ENCODE peak calls at places on chromosomes 2 and 18, in five cellular contexts. C is cardiac muscle cell, B is lower lobe of right lung, P is kidney, G is dorsolateral prefrontal cortex. K is an unnamed sample.

GRCh38 chr2:85727798-85728197 is 26.0 kb upstream of the ATOH8 start:
- DNase-seq in P (no peak), G (no peak), C (no peak), B (peak), K (no peak)

GRCh38 chr2:238378230-238379095 is 48.3 kb upstream of the ASB1 start:
- DNase-seq in G (no peak), C (no peak), B (no peak), P (no peak), K (no peak)

GRCh38 chr2:162011718-162012564 is 62.1 kb downstream of the DPP4 start:
- DNase-seq in P (no peak), C (no peak), G (no peak), B (no peak), K (no peak)

GRCh38 chr2:121689356-121689755 is 40.1 kb upstream of the CLASP1 start:
- DNase-seq in G (no peak), B (no peak), P (no peak), C (peak), K (no peak)

GRCh38 chr2:143577489-143577888 is 448.3 kb downstream of the ARHGAP15 start:
- DNase-seq in G (no peak), C (no peak), B (no peak), P (no peak), K (no peak)

GRCh38 chr2:43402002-43402401 is 175.6 kb upstream of the ZFP36L2 start:
- DNase-seq in P (no peak), C (no peak), B (no peak), G (no peak), K (no peak)

GRCh38 chr2:118810766-118811165 is 36.7 kb downstream of the EN1 start:
- DNase-seq in C (no peak), B (no peak), P (no peak), G (no peak), K (no peak)

GRCh38 chr2:219720956-219721355 is 93.5 kb downstream of the SLC4A3 start:
- DNase-seq in B (no peak), C (no peak), G (no peak), P (no peak), K (no peak)

GRCh38 chr2:239443102-239443620 is 42.3 kb upstream of the HDAC4 start:
- DNase-seq in B (no peak), C (no peak), P (peak), G (no peak), K (no peak)

GRCh38 chr18:67318651-67319050 is 197.9 kb downstream of the DSEL start:
- DNase-seq in G (no peak), P (no peak), B (no peak), C (no peak), K (no peak)

GRCh38 chr2:31235504-31235902 is 1.6 kb downstream of the EHD3 start:
- DNase-seq in P (no peak), G (no peak), B (no peak), C (no peak), K (no peak)

GRCh38 chr18:57585421-57585820 is 1.1 kb downstream of the FECH start:
- DNase-seq in P (no peak), C (no peak), G (no peak), B (no peak), K (no peak)

GRCh38 chr2:175880-176800 is 87.7 kb downstream of the SH3YL1 start:
- DNase-seq in G (no peak), C (no peak), B (no peak), P (no peak), K (no peak)

GRCh38 chr18:8229040-8229439 is 380.2 kb upstream of the RAB12 start:
- DNase-seq in B (no peak), P (no peak), C (no peak), G (no peak), K (no peak)

GRCh38 chr18:14922965-14923565 is 175.1 kb downstream of the ANKRD30B start:
- DNase-seq in P (no peak), B (no peak), C (no peak), G (no peak), K (no peak)

GRCh38 chr18:33959609-33960008 is 265.1 kb downstream of the NOL4 start:
- DNase-seq in C (no peak), G (no peak), B (no peak), P (no peak), K (no peak)

GRCh38 chr2:9637330-9637729 is 6.5 kb upstream of the YWHAQ start:
- DNase-seq in G (peak), B (no peak), C (no peak), P (no peak), K (no peak)

GRCh38 chr2:229728360-229728759 is 14.0 kb upstream of the DNER start:
- DNase-seq in G (no peak), P (no peak), B (no peak), C (no peak), K (no peak)

GRCh38 chr2:45904931-45905642 is 253.6 kb downstream of the PRKCE start:
- DNase-seq in G (no peak), B (no peak), C (no peak), P (no peak), K (no peak)

GRCh38 chr2:1854747-1855146 is 110.4 kb upstream of the PXDN start:
- DNase-seq in P (no peak), G (peak), B (no peak), C (peak), K (no peak)

GRCh38 chr2:85187069-85187468 is 53.9 kb downstream of the TCF7L1 start:
- DNase-seq in B (no peak), C (no peak), P (no peak), G (no peak), K (no peak)

GRCh38 chr2:238646803-238647202 is 201.1 kb upstream of the TWIST2 start:
- DNase-seq in C (no peak), P (no peak), G (no peak), B (no peak), K (no peak)

GRCh38 chr2:210558708-210559107 is 2.3 kb downstream of the CPS1 start:
- DNase-seq in G (no peak), C (peak), B (no peak), P (no peak), K (no peak)

GRCh38 chr2:9998916-9999654 is 44.3 kb upstream of the KLF11 start:
- DNase-seq in G (no peak), C (no peak), B (no peak), P (no peak), K (peak)

GRCh38 chr18:34631071-34631470 is 79.0 kb upstream of the DTNA start:
- DNase-seq in P (no peak), C (no peak), G (no peak), B (no peak), K (no peak)

GRCh38 chr2:231713738-231714638 is 5.7 kb downstream of the PTMA start:
- DNase-seq in G (peak), P (peak), C (peak), B (peak), K (no peak)

GRCh38 chr2:101704046-101704466 is 6.5 kb downstream of the MAP4K4 start:
- DNase-seq in P (no peak), G (no peak), B (no peak), C (no peak), K (no peak)

GRCh38 chr2:43399515-43400245 is 173.3 kb upstream of the ZFP36L2 start:
- DNase-seq in B (no peak), P (no peak), C (no peak), G (no peak), K (no peak)

GRCh38 chr2:79082987-79083386 is 4.8 kb downstream of the REG1B start:
- DNase-seq in C (peak), P (no peak), B (no peak), G (no peak), K (no peak)

GRCh38 chr2:174024524-174025270 is 59.5 kb upstream of the SP3 start:
- DNase-seq in G (no peak), C (peak), P (peak), B (peak), K (no peak)

GRCh38 chr2:172431428-172431827 is 4.0 kb downstream of the ITGA6 start:
- DNase-seq in P (no peak), G (peak), C (no peak), B (peak), K (no peak)

GRCh38 chr18:33231474-33232317 is 208.8 kb downstream of the CCDC178 start:
- DNase-seq in P (peak), C (peak), B (no peak), G (peak), K (no peak)

GRCh38 chr2:237901932-237902846 is 42.8 kb downstream of the RAMP1 start:
- DNase-seq in B (peak), G (no peak), C (no peak), P (no peak), K (peak)

GRCh38 chr2:187150667-187151066 is 297.4 kb downstream of the CALCRL start:
- DNase-seq in P (no peak), C (no peak), G (no peak), B (no peak), K (no peak)

GRCh38 chr18:34697233-34697632 is 12.9 kb upstream of the DTNA start:
- DNase-seq in B (no peak), G (no peak), C (no peak), P (no peak), K (no peak)

DNA sequence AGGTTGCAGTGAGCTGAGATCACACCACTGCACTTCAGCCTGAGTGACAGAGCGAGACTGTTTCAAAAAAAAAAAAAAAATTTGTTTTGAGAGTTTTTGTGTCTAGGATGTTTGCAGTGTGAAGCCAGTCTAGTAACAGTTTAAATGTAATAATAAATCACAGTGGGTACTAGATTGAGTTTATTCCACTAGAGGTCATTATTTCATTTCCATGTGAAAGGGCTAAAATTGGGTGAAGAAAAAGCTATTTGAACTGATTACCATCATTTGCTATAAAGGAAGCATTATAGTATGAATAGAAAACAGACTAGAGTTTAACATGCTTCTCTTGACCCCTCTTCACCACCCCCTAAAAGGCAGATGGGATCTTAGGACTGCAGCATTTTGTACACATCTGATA is 20.3 kb downstream of the SNRPD1 start:
- DNase-seq in G (no peak), B (no peak), P (no peak), C (no peak), K (no peak)
- TF ChIP-seq CTCF in G (peak), B (no peak), P (no peak), C (peak), K (peak)

GRCh38 chr2:74958277-74959105 is at the start of gene POLE4:
- DNase-seq in B (peak), P (peak), G (peak), C (peak), K (peak)
- TF ChIP-seq CTCF in B (peak), P (no peak), G (peak), C (no peak), K (peak)

GRCh38 chr18:78573773-78574172 is 405.8 kb upstream of the SALL3 start:
- DNase-seq in C (no peak), G (no peak), P (no peak), B (no peak), K (no peak)

GRCh38 chr18:78579449-78579848 is 400.2 kb upstream of the SALL3 start:
- DNase-seq in G (no peak), B (no peak), C (no peak), P (no peak), K (no peak)

GRCh38 chr18:78579854-78580577 is 399.6 kb upstream of the SALL3 start:
- DNase-seq in G (no peak), P (no peak), B (no peak), C (no peak), K (no peak)

GRCh38 chr18:78580835-78581339 is 398.7 kb upstream of the SALL3 start:
- DNase-seq in G (no peak), B (no peak), P (no peak), C (no peak), K (no peak)

DNA sequence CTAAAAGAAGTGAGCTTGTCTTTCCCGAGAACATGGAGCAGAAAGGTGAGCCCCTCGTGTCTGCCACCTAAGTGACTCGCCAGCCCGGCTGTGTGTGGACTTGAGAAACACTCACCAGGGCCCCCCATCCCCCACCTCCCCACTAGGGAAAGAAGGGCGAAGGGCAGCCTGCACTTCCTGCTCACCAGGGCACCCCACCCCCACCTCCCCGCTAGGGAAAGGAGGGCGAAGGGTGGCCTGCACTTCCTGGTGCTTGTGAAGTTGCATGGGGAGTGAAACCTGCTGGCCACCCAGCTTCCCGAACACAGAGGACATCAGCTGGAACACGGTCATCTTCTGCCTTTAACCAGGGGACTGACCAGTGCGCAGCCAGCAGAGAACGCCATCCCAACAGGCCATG is 402.7 kb upstream of the SALL3 start:
- DNase-seq in G (no peak), C (no peak), B (no peak), P (no peak), K (no peak)
- TF ChIP-seq CTCF in G (no peak), C (no peak), B (no peak), P (no peak), K (no peak)

GRCh38 chr2:63301481-63301880 is 250.9 kb downstream of the OTX1 start:
- DNase-seq in C (no peak), G (no peak), P (no peak), B (no peak), K (no peak)

GRCh38 chr2:63300835-63301234 is 250.2 kb downstream of the OTX1 start:
- DNase-seq in P (no peak), B (no peak), C (no peak), G (no peak), K (no peak)
- TF ChIP-seq CTCF in P (no peak), B (no peak), C (no peak), G (no peak), K (peak)

DNA sequence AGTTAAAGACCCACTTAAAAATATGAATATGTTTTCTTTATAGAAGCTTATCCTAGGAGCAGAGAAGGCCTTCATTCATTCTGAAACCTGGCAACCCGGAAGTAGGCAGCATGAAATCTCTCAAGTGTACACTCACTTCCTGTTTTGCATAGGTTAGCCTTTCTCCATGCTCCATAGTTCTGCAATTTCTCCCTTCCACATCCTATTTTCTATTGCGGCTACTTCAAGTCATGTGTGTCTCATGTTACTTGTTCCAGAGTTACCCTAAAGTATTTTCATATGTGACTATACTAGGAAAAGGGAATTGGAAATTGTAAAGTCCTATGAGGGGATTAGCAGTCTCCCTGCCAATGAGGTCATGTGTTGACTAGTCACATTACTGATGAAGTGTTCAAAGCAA is 320.6 kb downstream of the NCKAP5 start:
- DNase-seq in C (no peak), P (no peak), G (no peak), B (no peak), K (no peak)
- TF ChIP-seq CTCF in C (no peak), P (no peak), G (no peak), B (no peak), K (no peak)

GRCh38 chr18:51028201-51028805 is 1.7 kb upstream of the SMAD4 start:
- DNase-seq in P (no peak), C (no peak), B (no peak), G (no peak), K (no peak)
- TF ChIP-seq CTCF in P (no peak), C (no peak), B (no peak), G (no peak), K (no peak)

GRCh38 chr2:96895032-96895708 is 25.3 kb upstream of the SEMA4C start:
- DNase-seq in P (no peak), B (no peak), C (no peak), G (no peak), K (no peak)

GRCh38 chr2:96893289-96894150 is 23.6 kb upstream of the SEMA4C start:
- DNase-seq in G (no peak), B (no peak), P (no peak), C (no peak), K (no peak)

GRCh38 chr2:96891591-96892333 is 21.9 kb upstream of the SEMA4C start:
- DNase-seq in P (peak), C (peak), B (peak), G (no peak), K (no peak)

GRCh38 chr2:96895709-96896651 is 26.1 kb upstream of the SEMA4C start:
- DNase-seq in C (no peak), P (peak), B (no peak), G (no peak), K (no peak)

DNA sequence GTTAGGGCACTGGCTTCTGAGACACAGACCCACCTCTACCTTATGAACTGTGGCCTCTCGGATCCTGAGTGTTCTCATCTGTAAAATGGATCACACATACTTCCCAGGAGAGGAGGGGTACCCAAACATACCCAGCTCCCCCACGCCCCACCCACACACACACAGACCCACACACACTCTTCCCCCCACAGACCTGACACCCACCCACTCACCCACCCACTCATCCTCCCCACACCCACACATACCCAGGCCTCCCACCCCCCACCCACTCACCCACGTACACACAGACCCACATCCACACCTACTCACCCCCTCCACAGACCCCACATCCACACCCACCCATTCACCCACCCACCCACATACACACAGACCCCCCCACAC is 24.3 kb upstream of the SEMA4C start:
- DNase-seq in C (no peak), P (no peak), G (no peak), B (no peak), K (no peak)
- TF ChIP-seq CTCF in C (no peak), P (no peak), G (no peak), B (no peak), K (no peak)

GRCh38 chr2:59754336-59754735 is 799.1 kb downstream of the BCL11A start:
- DNase-seq in B (no peak), P (no peak), G (no peak), C (peak), K (no peak)
- TF ChIP-seq CTCF in B (no peak), P (no peak), G (peak), C (no peak), K (peak)